ENCODE peak calls at places on chromosomes 5 and 9, in seven cellular contexts. One of them, this sample, is unnamed.

GRCh38 chr9:95648225-95648624 is 131.5 kb upstream of the PTCH1 start:
- DNase-seq in posterior cingulate gyrus: no peak
- DNase-seq in kidney epithelial cell: no peak
- DNase-seq in GM03348: no peak
- DNase-seq in Ammon's horn: no peak
- DNase-seq in HT-29: no peak
- DNase-seq in A549: no peak
- DNase-seq in this sample: no peak

GRCh38 chr5:141476132-141476909 is 555 bp downstream of the PCDHGC3 start:
- DNase-seq in posterior cingulate gyrus: peak; percentile 85
- DNase-seq in kidney epithelial cell: no peak
- DNase-seq in GM03348: peak; percentile 77
- DNase-seq in Ammon's horn: peak; percentile 62
- DNase-seq in HT-29: no peak
- DNase-seq in A549: peak; percentile 49
- DNase-seq in this sample: peak; percentile 77

GRCh38 chr5:69414885-69415583 is at the start of gene MARVELD2:
- DNase-seq in posterior cingulate gyrus: no peak
- DNase-seq in kidney epithelial cell: peak; percentile 26
- DNase-seq in GM03348: peak; percentile 83
- DNase-seq in Ammon's horn: peak; percentile 37
- DNase-seq in HT-29: peak; percentile 95
- DNase-seq in A549: peak; percentile 85
- DNase-seq in this sample: peak; percentile 67

GRCh38 chr5:135466178-135467050 is 14.3 kb upstream of the TIFAB start:
- DNase-seq in posterior cingulate gyrus: peak; percentile 95
- DNase-seq in kidney epithelial cell: no peak
- DNase-seq in GM03348: peak; percentile 96
- DNase-seq in Ammon's horn: peak; percentile 80
- DNase-seq in HT-29: peak; percentile 70
- DNase-seq in A549: peak; percentile 87
- DNase-seq in this sample: peak; percentile 95

GRCh38 chr9:15867334-15867733 is 314.5 kb downstream of the CCDC171 start:
- DNase-seq in posterior cingulate gyrus: no peak
- DNase-seq in kidney epithelial cell: no peak
- DNase-seq in GM03348: no peak
- DNase-seq in Ammon's horn: no peak
- DNase-seq in HT-29: no peak
- DNase-seq in A549: no peak
- DNase-seq in this sample: no peak

GRCh38 chr9:109993250-109993978 is 213.4 kb downstream of the PALM2AKAP2 start:
- DNase-seq in posterior cingulate gyrus: no peak
- DNase-seq in kidney epithelial cell: no peak
- DNase-seq in GM03348: no peak
- DNase-seq in Ammon's horn: no peak
- DNase-seq in HT-29: no peak
- DNase-seq in A549: no peak
- DNase-seq in this sample: no peak

GRCh38 chr9:126550891-126551351 is 62.8 kb upstream of the LMX1B start:
- DNase-seq in posterior cingulate gyrus: no peak
- DNase-seq in kidney epithelial cell: no peak
- DNase-seq in GM03348: no peak
- DNase-seq in Ammon's horn: no peak
- DNase-seq in HT-29: no peak
- DNase-seq in A549: no peak
- DNase-seq in this sample: no peak

GRCh38 chr5:167261309-167262100 is 1029.9 kb upstream of the WWC1 start:
- DNase-seq in posterior cingulate gyrus: no peak
- DNase-seq in kidney epithelial cell: no peak
- DNase-seq in GM03348: peak; percentile 19
- DNase-seq in Ammon's horn: no peak
- DNase-seq in HT-29: peak; percentile 22
- DNase-seq in A549: peak; percentile 8
- DNase-seq in this sample: peak; percentile 33

GRCh38 chr5:59037041-59037440 is 454.2 kb downstream of the RAB3C start:
- DNase-seq in posterior cingulate gyrus: no peak
- DNase-seq in kidney epithelial cell: no peak
- DNase-seq in GM03348: no peak
- DNase-seq in Ammon's horn: no peak
- DNase-seq in HT-29: no peak
- DNase-seq in A549: no peak
- DNase-seq in this sample: no peak

GRCh38 chr9:134895849-134896833 is 15.5 kb downstream of the FCN2 start:
- DNase-seq in posterior cingulate gyrus: no peak
- DNase-seq in kidney epithelial cell: no peak
- DNase-seq in GM03348: no peak
- DNase-seq in Ammon's horn: no peak
- DNase-seq in HT-29: no peak
- DNase-seq in A549: peak; percentile 72
- DNase-seq in this sample: no peak

GRCh38 chr5:15587941-15588340 is 88.0 kb downstream of the FBXL7 start:
- DNase-seq in posterior cingulate gyrus: no peak
- DNase-seq in kidney epithelial cell: no peak
- DNase-seq in GM03348: peak; percentile 58
- DNase-seq in Ammon's horn: no peak
- DNase-seq in HT-29: no peak
- DNase-seq in A549: no peak
- DNase-seq in this sample: peak; percentile 31

GRCh38 chr9:5644522-5644921 is 15.6 kb downstream of the RIC1 start:
- DNase-seq in posterior cingulate gyrus: no peak
- DNase-seq in kidney epithelial cell: no peak
- DNase-seq in GM03348: no peak
- DNase-seq in Ammon's horn: no peak
- DNase-seq in HT-29: no peak
- DNase-seq in A549: no peak
- DNase-seq in this sample: no peak

GRCh38 chr5:61933787-61934626 is 372.0 kb upstream of the KIF2A start:
- DNase-seq in posterior cingulate gyrus: peak; percentile 74
- DNase-seq in kidney epithelial cell: no peak
- DNase-seq in GM03348: peak; percentile 60
- DNase-seq in Ammon's horn: peak; percentile 84
- DNase-seq in HT-29: peak; percentile 73
- DNase-seq in A549: peak; percentile 27
- DNase-seq in this sample: peak; percentile 60

GRCh38 chr5:4164167-4164566 is 568.5 kb downstream of the IRX1 start:
- DNase-seq in posterior cingulate gyrus: no peak
- DNase-seq in kidney epithelial cell: no peak
- DNase-seq in GM03348: no peak
- DNase-seq in Ammon's horn: no peak
- DNase-seq in HT-29: no peak
- DNase-seq in A549: no peak
- DNase-seq in this sample: no peak

GRCh38 chr9:108552459-108553040 is 303.2 kb downstream of the ACTL7B start:
- DNase-seq in posterior cingulate gyrus: no peak
- DNase-seq in kidney epithelial cell: no peak
- DNase-seq in GM03348: no peak
- DNase-seq in Ammon's horn: no peak
- DNase-seq in HT-29: peak; percentile 10
- DNase-seq in A549: peak; percentile 29
- DNase-seq in this sample: no peak

GRCh38 chr5:102450313-102450990 is 48.3 kb downstream of the SLCO6A1 start:
- DNase-seq in posterior cingulate gyrus: no peak
- DNase-seq in kidney epithelial cell: no peak
- DNase-seq in GM03348: no peak
- DNase-seq in Ammon's horn: no peak
- DNase-seq in HT-29: peak; percentile 8
- DNase-seq in A549: no peak
- DNase-seq in this sample: no peak

GRCh38 chr5:151846765-151847164 is 75.0 kb downstream of the G3BP1 start:
- DNase-seq in posterior cingulate gyrus: no peak
- DNase-seq in kidney epithelial cell: no peak
- DNase-seq in GM03348: no peak
- DNase-seq in Ammon's horn: no peak
- DNase-seq in HT-29: no peak
- DNase-seq in A549: no peak
- DNase-seq in this sample: no peak

GRCh38 chr9:129400971-129401622 is 219.8 kb downstream of the C9orf50 start:
- DNase-seq in posterior cingulate gyrus: peak; percentile 66
- DNase-seq in kidney epithelial cell: no peak
- DNase-seq in GM03348: no peak
- DNase-seq in Ammon's horn: no peak
- DNase-seq in HT-29: no peak
- DNase-seq in A549: no peak
- DNase-seq in this sample: no peak

GRCh38 chr5:42756630-42757601 is at the start of gene CCDC152:
- DNase-seq in posterior cingulate gyrus: peak; percentile 76
- DNase-seq in kidney epithelial cell: no peak
- DNase-seq in GM03348: peak; percentile 6
- DNase-seq in Ammon's horn: peak; percentile 54
- DNase-seq in HT-29: no peak
- DNase-seq in A549: no peak
- DNase-seq in this sample: peak; percentile 29